ENCODE peak calls at places on chromosomes 12 and 14, in six cellular contexts. Q is HepG2, V is colonic mucosa, D is kidney tubule cell, B is HTR-8/SVneo, I is left ventricle myocardium superior. C is an unnamed sample.

GRCh38 chr14:103496776-103497175 is 25.9 kb downstream of the CKB start:
- DNase-seq in I (no peak), V (no peak), Q (no peak), B (no peak), D (no peak), C (no peak)

GRCh38 chr14:98937021-98937420 is 335.0 kb downstream of the BCL11B start:
- DNase-seq in Q (no peak), D (no peak), V (no peak), B (no peak), I (no peak), C (no peak)

GRCh38 chr12:138898-139534 is 72.4 kb downstream of the IQSEC3 start:
- DNase-seq in I (peak; percentile 57), D (no peak), Q (no peak), B (no peak), V (no peak), C (peak; percentile 75)

GRCh38 chr12:53560912-53561589 is 53.8 kb upstream of the NPFF start:
- DNase-seq in D (peak; percentile 38), B (no peak), I (no peak), V (no peak), Q (no peak), C (no peak)

GRCh38 chr14:78184151-78184550 is 14.0 kb downstream of the NRXN3 start:
- DNase-seq in B (no peak), Q (no peak), I (no peak), V (no peak), D (no peak), C (no peak)

GRCh38 chr14:52706286-52706685 is 714 bp upstream of the PSMC6 start:
- DNase-seq in V (no peak), I (no peak), Q (no peak), B (peak; percentile 50), D (peak; percentile 40), C (no peak)

GRCh38 chr12:110615171-110615570 is 1.2 kb downstream of the TCTN1 start:
- DNase-seq in B (no peak), Q (no peak), D (no peak), I (no peak), V (no peak), C (no peak)

GRCh38 chr12:50985322-50985721 is 33.0 kb downstream of the HIGD1C start:
- DNase-seq in Q (peak; percentile 25), B (no peak), V (peak; percentile 27), I (no peak), D (peak; percentile 73), C (no peak)

GRCh38 chr12:79732647-79733046 is 41.9 kb upstream of the PAWR start:
- DNase-seq in V (no peak), D (no peak), B (no peak), Q (no peak), I (no peak), C (no peak)

GRCh38 chr12:89379100-89379838 is 27.0 kb upstream of the DUSP6 start:
- DNase-seq in D (peak; percentile 54), I (no peak), B (no peak), Q (peak; percentile 78), V (peak; percentile 72), C (no peak)

GRCh38 chr12:5078423-5078822 is 34.7 kb downstream of the KCNA5 start:
- DNase-seq in I (peak; percentile 87), V (no peak), Q (no peak), D (peak; percentile 62), B (no peak), C (no peak)

GRCh38 chr12:6326316-6326959 is 15.4 kb downstream of the TNFRSF1A start:
- DNase-seq in B (peak; percentile 83), Q (peak; percentile 65), I (peak; percentile 68), D (peak; percentile 23), V (no peak), C (no peak)

GRCh38 chr14:56170028-56170427 is 51.8 kb downstream of the PELI2 start:
- DNase-seq in D (no peak), I (no peak), V (no peak), Q (no peak), B (no peak), C (no peak)

C was measured in Right ventricle myocardium inferior.